ENCODE peak calls at places on chromosomes 7 and 10, in five cellular contexts. E is body of pancreas; L is gastrocnemius medialis; H is activated T-cell treated with anti-CD3 and anti-CD28 coated beads, Interleukin-2, amount 50 U/mL, for 72 hours; G is CD4-positive, alpha-beta T cell. O is an unnamed sample.

GRCh38 chr7:43637114-43637806 is 54.4 kb downstream of the STK17A start:
- ATAC-seq in E (no peak), L (no peak), H (peak), G (peak), O (no peak)

GRCh38 chr7:130750774-130751173 is 16.8 kb upstream of the KLF14 start:
- ATAC-seq in E (no peak), G (no peak), H (no peak), L (no peak), O (no peak)

GRCh38 chr7:23709081-23709746 is 805 bp upstream of the STK31 start:
- ATAC-seq in E (peak), L (no peak), G (no peak), H (no peak), O (no peak)

GRCh38 chr10:110268931-110269640 is 35.6 kb downstream of the SMNDC1 start:
- ATAC-seq in H (peak), G (no peak), E (peak), L (peak), O (no peak)

GRCh38 chr7:45028138-45028919 is 28.3 kb downstream of the CCM2 start:
- ATAC-seq in G (peak), H (peak), E (no peak), L (no peak), O (no peak)

GRCh38 chr7:127715272-127715671 is 63.3 kb downstream of the SND1 start:
- ATAC-seq in H (no peak), L (no peak), G (no peak), E (no peak), O (no peak)

GRCh38 chr10:125061557-125062243 is 98.7 kb downstream of the CTBP2 start:
- ATAC-seq in E (no peak), L (no peak), H (no peak), G (no peak), O (no peak)

GRCh38 chr10:89242840-89243586 is 8.6 kb downstream of the LIPA start:
- ATAC-seq in G (no peak), E (no peak), H (no peak), L (no peak), O (peak)

GRCh38 chr7:112021348-112022044 is 184.7 kb downstream of the DOCK4 start:
- ATAC-seq in G (no peak), L (no peak), H (no peak), E (no peak), O (no peak)

GRCh38 chr10:12629767-12630165 is 280.4 kb downstream of the CAMK1D start:
- ATAC-seq in L (no peak), H (peak), G (no peak), E (no peak), O (no peak)